ENCODE peak calls at places on chromosome 18, in four cellular contexts. D is left ventricle myocardium inferior, K is mammary epithelial cell, U is stomach. Z is an unnamed sample.

GRCh38 chr18:72460210-72460680 is 83.9 kb downstream of the CBLN2 start:
- DNase-seq in D (no peak), K (no peak), U (no peak), Z (no peak)

GRCh38 chr18:52339891-52340371 is at the start of gene DCC:
- DNase-seq in D (no peak), K (peak; percentile 53), U (peak; percentile 38), Z (peak; percentile 98)

GRCh38 chr18:61606759-61607158 is 273.5 kb downstream of the CDH20 start:
- DNase-seq in D (peak; percentile 76), K (peak; percentile 89), U (peak; percentile 40), Z (peak; percentile 99)

GRCh38 chr18:44939037-44939665 is 258.5 kb downstream of the SETBP1 start:
- DNase-seq in D (no peak), K (peak; percentile 73), U (no peak), Z (no peak)

GRCh38 chr18:77057043-77057442 is 75.5 kb downstream of the MBP start:
- DNase-seq in D (peak; percentile 62), K (no peak), U (no peak), Z (no peak)

GRCh38 chr18:11320981-11321380 is 171.6 kb upstream of the PIEZO2 start:
- DNase-seq in D (no peak), K (peak; percentile 9), U (no peak), Z (peak; percentile 37)

GRCh38 chr18:36499938-36500337 is 202.4 kb downstream of the FHOD3 start:
- DNase-seq in D (no peak), K (peak; percentile 18), U (no peak), Z (no peak)

GRCh38 chr18:39168723-39169122 is 1603.1 kb upstream of the CELF4 start:
- DNase-seq in D (no peak), K (no peak), U (no peak), Z (no peak)

GRCh38 chr18:34976899-34977786 is 64.1 kb upstream of the MAPRE2 start:
- DNase-seq in D (peak; percentile 81), K (no peak), U (peak; percentile 91), Z (peak; percentile 68)

GRCh38 chr18:22606563-22607283 is 189.0 kb upstream of the CTAGE1 start:
- DNase-seq in D (no peak), K (no peak), U (no peak), Z (no peak)

GRCh38 chr18:61898576-61899205 is 5.9 kb upstream of the RNF152 start:
- DNase-seq in D (no peak), K (no peak), U (no peak), Z (peak; percentile 27)

GRCh38 chr18:22469061-22469689 is 51.5 kb upstream of the CTAGE1 start:
- DNase-seq in D (no peak), K (no peak), U (no peak), Z (no peak)

GRCh38 chr18:10169064-10169562 is 255.3 kb downstream of the VAPA start:
- DNase-seq in D (no peak), K (peak; percentile 63), U (peak; percentile 49), Z (no peak)

GRCh38 chr18:77067315-77068061 is 65.1 kb downstream of the MBP start:
- DNase-seq in D (peak; percentile 58), K (peak; percentile 89), U (peak; percentile 72), Z (peak; percentile 7)

GRCh38 chr18:11897781-11898180 is 10.3 kb downstream of the MPPE1 start:
- DNase-seq in D (no peak), K (no peak), U (no peak), Z (no peak)

GRCh38 chr18:76620326-76620813 is 125.3 kb upstream of the ZNF516 start:
- DNase-seq in D (peak; percentile 64), K (peak; percentile 74), U (peak; percentile 63), Z (peak; percentile 82)

GRCh38 chr18:70673834-70674233 is 385.0 kb downstream of the SOCS6 start:
- DNase-seq in D (no peak), K (no peak), U (no peak), Z (no peak)

GRCh38 chr18:5440297-5440696 is 103.5 kb downstream of the EPB41L3 start:
- DNase-seq in D (no peak), K (no peak), U (no peak), Z (peak; percentile 41)

GRCh38 chr18:38262666-38263065 is 697.1 kb upstream of the CELF4 start:
- DNase-seq in D (no peak), K (no peak), U (no peak), Z (no peak)

GRCh38 chr18:64929026-64929425 is 780.1 kb upstream of the LINC00305 start:
- DNase-seq in D (no peak), K (no peak), U (no peak), Z (peak; percentile 31)

GRCh38 chr18:3151379-3152264 is 68.1 kb downstream of the MYOM1 start:
- DNase-seq in D (no peak), K (no peak), U (no peak), Z (peak; percentile 53)

GRCh38 chr18:78587626-78588600 is 391.7 kb upstream of the SALL3 start:
- DNase-seq in D (no peak), K (no peak), U (no peak), Z (no peak)

GRCh38 chr18:36392163-36392887 is 94.8 kb downstream of the FHOD3 start:
- DNase-seq in D (no peak), K (no peak), U (no peak), Z (no peak)

GRCh38 chr18:2978208-2978607 is 34.7 kb downstream of the LPIN2 start:
- DNase-seq in D (no peak), K (no peak), U (no peak), Z (no peak)

GRCh38 chr18:26656944-26657536 is 108.7 kb upstream of the KCTD1 start:
- DNase-seq in D (peak; percentile 83), K (peak; percentile 73), U (peak; percentile 85), Z (peak; percentile 33)

GRCh38 chr18:68960355-68960754 is 162.5 kb downstream of the CCDC102B start:
- DNase-seq in D (no peak), K (peak; percentile 11), U (no peak), Z (no peak)

GRCh38 chr18:741931-742512 is 29.6 kb upstream of the ENOSF1 start:
- DNase-seq in D (no peak), K (peak; percentile 8), U (no peak), Z (peak; percentile 73)

GRCh38 chr18:23824235-23824634 is 135.0 kb downstream of the LAMA3 start:
- DNase-seq in D (no peak), K (no peak), U (no peak), Z (no peak)

GRCh38 chr18:73990241-73990640 is 157.4 kb downstream of the FBXO15 start:
- DNase-seq in D (no peak), K (no peak), U (no peak), Z (no peak)

GRCh38 chr18:56516769-56517168 is 121.6 kb downstream of the TXNL1 start:
- DNase-seq in D (no peak), K (peak; percentile 20), U (no peak), Z (no peak)

GRCh38 chr18:13390196-13390595 is 171.6 kb downstream of the LDLRAD4 start:
- DNase-seq in D (no peak), K (no peak), U (no peak), Z (no peak)

GRCh38 chr18:74896390-74896991 is 298.8 kb downstream of the ZNF407 start:
- DNase-seq in D (no peak), K (peak; percentile 62), U (peak; percentile 62), Z (peak; percentile 12)

GRCh38 chr18:10121028-10121427 is 207.2 kb downstream of the VAPA start:
- DNase-seq in D (no peak), K (no peak), U (no peak), Z (no peak)

GRCh38 chr18:54775686-54776085 is 52.6 kb upstream of the RAB27B start:
- DNase-seq in D (no peak), K (peak; percentile 77), U (peak; percentile 40), Z (no peak)

GRCh38 chr18:8339958-8340357 is 269.3 kb upstream of the RAB12 start:
- DNase-seq in D (peak; percentile 23), K (no peak), U (no peak), Z (no peak)

DNA sequence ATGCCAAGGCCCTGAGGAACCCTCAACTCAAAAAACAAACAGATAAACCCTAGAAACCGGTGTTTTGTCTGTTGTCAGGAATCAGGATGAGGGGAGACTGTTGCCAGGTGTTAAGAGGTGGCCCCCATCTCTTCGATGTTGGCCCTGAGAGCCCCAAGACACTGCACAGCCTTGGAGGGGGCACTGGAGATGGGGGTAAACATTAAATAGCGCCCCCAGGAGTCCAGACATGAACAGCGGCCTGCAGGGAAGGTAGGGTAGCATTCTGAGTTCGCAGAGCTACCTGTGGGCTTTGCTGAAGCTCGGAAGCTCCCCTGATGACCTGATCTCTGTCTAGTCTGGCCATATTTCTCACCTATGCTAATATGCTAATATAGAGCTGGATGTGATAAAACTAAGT is 97.6 kb upstream of the SMAD2 start:
- DNase-seq in D (no peak), K (no peak), U (no peak), Z (no peak)
- TF ChIP-seq CTCF in D (no peak), K (peak; percentile 5), U (no peak), Z (peak; percentile 12)

DNA sequence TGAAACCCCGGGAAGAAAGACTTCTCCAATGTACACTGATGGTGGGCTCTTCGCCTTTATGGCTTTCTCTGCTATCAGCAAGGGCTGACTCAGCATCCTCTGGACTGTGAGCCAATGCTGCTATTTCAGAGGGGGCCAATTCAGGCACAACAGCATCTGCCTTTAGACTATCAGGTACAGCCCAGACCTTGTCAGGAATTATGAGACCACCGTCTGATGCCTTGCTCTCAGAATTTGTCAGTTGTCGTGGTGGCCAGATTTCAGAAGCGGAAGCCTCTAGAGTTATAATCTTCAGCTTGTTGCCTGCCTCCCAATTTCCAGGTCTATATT is 92.7 kb downstream of the ALPK2 start:
- DNase-seq in D (no peak), K (no peak), U (no peak), Z (no peak)
- H3K4me1 ChIP-seq in D (peaks cover 53% of the 10 kb centered on the region), K (peaks cover 3% of the 10 kb centered on the region), U (no peaks in the 10 kb centered on the region), Z (no peaks in the 10 kb centered on the region)

GRCh38 chr18:79679552-79680099 is at the start of gene CTDP1:
- DNase-seq in D (peak; percentile 91), K (peak; percentile 90), U (peak; percentile 96), Z (peak; percentile 94)
- TF ChIP-seq CTCF in D (no peak), K (no peak), U (no peak), Z (no peak)

GRCh38 chr18:63138469-63139340 is 180.9 kb downstream of the BCL2 start:
- DNase-seq in D (no peak), K (no peak), U (no peak), Z (peak; percentile 84)
- H3K4me1 ChIP-seq in D (peaks cover 53% of the 10 kb centered on the region), K (no peaks in the 10 kb centered on the region), U (no peaks in the 10 kb centered on the region), Z (peaks cover 20% of the 10 kb centered on the region)

DNA sequence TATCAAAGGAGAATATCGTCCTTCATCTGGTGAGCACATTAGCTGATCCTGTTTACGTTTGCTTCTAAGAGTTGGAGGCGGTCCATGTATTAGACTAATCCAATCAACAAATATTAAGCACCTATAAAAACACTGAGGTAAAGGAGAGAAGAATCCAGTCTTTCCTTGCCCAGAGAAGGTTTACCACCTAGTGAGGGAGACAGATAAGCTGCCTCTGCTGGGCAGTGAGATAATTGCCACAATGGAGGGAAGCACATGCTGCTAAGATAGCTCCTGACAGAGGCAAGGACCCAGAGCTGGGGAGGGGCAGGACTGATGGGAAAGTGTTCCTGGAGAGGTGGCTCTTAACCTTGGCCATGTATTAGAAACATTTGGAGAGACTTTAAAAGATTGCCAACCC is 36.7 kb upstream of the ST8SIA5 start:
- DNase-seq in D (no peak), K (no peak), U (no peak), Z (peak; percentile 18)
- TF ChIP-seq CTCF in D (peak; percentile 17), K (no peak), U (no peak), Z (peak; percentile 30)